ENCODE peak calls at places on chromosome 18, in six cellular contexts. W is CD4-positive, alpha-beta T cell; F is glutamatergic neuron; H is dorsolateral prefrontal cortex; Z is IMR-90; Y is tibial nerve. O is an unnamed sample.

GRCh38 chr18:28136071-28136470 is 40.9 kb downstream of the CDH2 start:
- DNase-seq in H (no peak), Y (no peak), Z (no peak), W (no peak), F (no peak), O (no peak)

GRCh38 chr18:2654105-2654827 is 1.3 kb upstream of the SMCHD1 start:
- DNase-seq in H (no peak), F (no peak), Z (peak), W (no peak), Y (no peak), O (no peak)

GRCh38 chr18:48166971-48167370 is 236.5 kb upstream of the SMAD2 start:
- DNase-seq in F (no peak), Y (no peak), W (no peak), Z (no peak), H (no peak), O (no peak)

GRCh38 chr18:48238206-48238605 is 171.0 kb downstream of the ZBTB7C start:
- DNase-seq in W (no peak), F (no peak), H (no peak), Z (no peak), Y (no peak), O (no peak)

GRCh38 chr18:24669502-24669901 is 209.1 kb downstream of the HRH4 start:
- DNase-seq in Y (no peak), Z (no peak), W (no peak), H (no peak), F (peak), O (no peak)

GRCh38 chr18:10269226-10269625 is 185.2 kb upstream of the APCDD1 start:
- DNase-seq in H (no peak), Y (no peak), Z (no peak), F (no peak), W (no peak), O (no peak)

GRCh38 chr18:9609190-9609589 is 5.2 kb downstream of the PPP4R1 start:
- DNase-seq in F (no peak), Z (no peak), W (no peak), Y (no peak), H (no peak), O (no peak)

GRCh38 chr18:35334821-35335220 is 9.4 kb downstream of the ZNF24 start:
- DNase-seq in F (no peak), Y (no peak), H (no peak), W (no peak), Z (peak), O (no peak)

GRCh38 chr18:63832470-63832869 is 55.0 kb upstream of the SERPINB2 start:
- DNase-seq in H (no peak), Z (peak), F (no peak), Y (no peak), W (no peak), O (no peak)

GRCh38 chr18:5975111-5975622 is 79.8 kb upstream of the TMEM200C start:
- DNase-seq in W (no peak), Z (peak), Y (no peak), F (no peak), H (no peak), O (no peak)

GRCh38 chr18:48623468-48624220 is 84.8 kb downstream of the CTIF start:
- DNase-seq in W (no peak), Z (peak), H (no peak), Y (no peak), F (no peak), O (no peak)

GRCh38 chr18:58209326-58209725 is 165.3 kb downstream of the NEDD4L start:
- DNase-seq in W (no peak), F (no peak), Y (no peak), H (no peak), Z (peak), O (no peak)

GRCh38 chr18:12034241-12035100 is 53.2 kb downstream of the IMPA2 start:
- DNase-seq in F (no peak), Y (no peak), Z (no peak), W (no peak), H (no peak), O (no peak)

GRCh38 chr18:9348766-9349165 is 14.2 kb downstream of the TWSG1 start:
- DNase-seq in W (no peak), H (no peak), Y (no peak), F (no peak), Z (peak), O (no peak)

GRCh38 chr18:24766376-24766775 is 305.9 kb downstream of the HRH4 start:
- DNase-seq in F (no peak), W (no peak), H (no peak), Y (no peak), Z (peak), O (no peak)

GRCh38 chr18:78242796-78243195 is 736.8 kb upstream of the SALL3 start:
- DNase-seq in H (no peak), F (no peak), Y (no peak), Z (no peak), W (no peak), O (no peak)

GRCh38 chr18:49813071-49813320 is 337 bp downstream of the ACAA2 start:
- DNase-seq in H (no peak), Y (no peak), Z (peak), W (no peak), F (peak), O (peak)

GRCh38 chr18:40841473-40841872 is 1113.6 kb upstream of the PIK3C3 start:
- DNase-seq in Z (peak), H (no peak), Y (no peak), F (no peak), W (no peak), O (no peak)

DNA sequence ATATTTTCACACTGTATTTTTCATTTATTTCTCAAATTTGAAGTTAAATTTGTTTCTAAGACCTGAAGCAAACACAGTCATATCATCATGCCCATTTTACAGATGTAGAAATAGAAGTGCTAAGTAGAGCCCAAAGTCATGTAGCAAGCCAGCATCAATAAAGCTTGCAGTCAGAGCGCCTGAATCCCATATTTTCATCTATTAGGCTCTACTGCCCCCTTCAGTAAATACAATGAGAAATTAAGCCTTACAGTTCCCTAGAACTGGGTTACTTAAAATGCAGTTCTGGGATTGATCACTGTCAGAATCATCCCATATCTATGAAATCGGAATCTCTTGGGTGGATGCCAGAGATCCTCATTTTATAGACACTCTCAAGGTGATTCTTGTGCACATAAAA is 419.9 kb downstream of the TGIF1 start:
- DNase-seq in F (no peak), H (no peak), W (no peak), Z (peak), Y (no peak), O (no peak)
- TF ChIP-seq CTCF in F (peak), H (peak), W (no peak), Z (peak), Y (peak), O (no peak)

DNA sequence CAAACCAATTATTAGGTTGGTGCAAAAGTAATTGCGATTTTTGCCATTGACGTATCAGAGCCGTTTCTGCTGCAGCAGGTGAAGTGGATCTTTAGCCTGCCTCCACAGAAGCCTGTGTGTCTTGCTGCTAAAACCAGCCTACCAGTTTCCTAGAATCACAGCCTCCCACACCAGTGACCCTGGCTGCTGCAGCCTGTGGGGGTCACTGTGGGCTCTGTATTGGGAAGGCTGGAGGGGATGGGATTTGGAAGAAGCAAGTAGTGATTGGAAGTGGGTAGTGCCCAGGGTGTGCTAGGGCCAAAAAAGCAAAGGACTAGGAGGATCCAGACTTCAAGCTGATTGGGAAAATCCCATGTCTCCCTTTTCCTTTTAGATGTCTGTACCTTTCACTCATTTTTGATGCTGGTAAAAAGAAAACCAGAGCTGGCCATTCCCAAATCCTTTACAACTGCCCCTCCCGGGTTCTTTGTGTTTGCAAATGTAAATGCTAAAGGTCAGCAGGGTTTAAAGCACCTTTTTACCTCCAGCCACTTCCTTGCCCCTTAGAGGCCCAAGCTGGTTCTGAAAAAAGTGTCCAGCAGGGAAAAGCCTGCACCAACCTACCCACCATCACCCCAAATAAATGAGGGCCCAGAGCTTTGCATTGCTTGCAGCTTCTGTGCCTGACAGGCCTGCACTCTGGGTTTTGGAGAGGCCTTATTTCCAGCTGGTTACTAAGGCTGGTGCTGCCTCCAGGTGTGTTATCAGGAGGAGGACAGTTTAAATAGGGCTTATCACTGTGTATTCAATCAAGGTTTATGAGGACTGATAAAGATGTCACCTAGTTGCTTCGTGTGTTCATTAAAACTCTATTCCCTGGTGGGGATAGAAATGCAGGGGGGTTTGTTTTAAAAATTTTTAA is 172.0 kb downstream of the MIB1 start:
- DNase-seq in F (no peak), H (no peak), Y (no peak), Z (no peak), W (no peak), O (no peak)
- TF ChIP-seq CTCF in F (no peak), H (no peak), Y (no peak), Z (no peak), W (no peak), O (no peak)

GRCh38 chr18:55280515-55280914 is 307.5 kb downstream of the TCF4 start:
- DNase-seq in W (no peak), H (no peak), Z (peak), F (no peak), Y (no peak), O (no peak)

GRCh38 chr18:55272510-55273243 is 313.4 kb upstream of the CCDC68 start:
- DNase-seq in F (no peak), H (no peak), Z (peak), W (no peak), Y (no peak), O (no peak)

GRCh38 chr18:55269632-55270031 is 310.4 kb upstream of the CCDC68 start:
- DNase-seq in Y (no peak), F (no peak), Z (no peak), W (no peak), H (no peak), O (no peak)

DNA sequence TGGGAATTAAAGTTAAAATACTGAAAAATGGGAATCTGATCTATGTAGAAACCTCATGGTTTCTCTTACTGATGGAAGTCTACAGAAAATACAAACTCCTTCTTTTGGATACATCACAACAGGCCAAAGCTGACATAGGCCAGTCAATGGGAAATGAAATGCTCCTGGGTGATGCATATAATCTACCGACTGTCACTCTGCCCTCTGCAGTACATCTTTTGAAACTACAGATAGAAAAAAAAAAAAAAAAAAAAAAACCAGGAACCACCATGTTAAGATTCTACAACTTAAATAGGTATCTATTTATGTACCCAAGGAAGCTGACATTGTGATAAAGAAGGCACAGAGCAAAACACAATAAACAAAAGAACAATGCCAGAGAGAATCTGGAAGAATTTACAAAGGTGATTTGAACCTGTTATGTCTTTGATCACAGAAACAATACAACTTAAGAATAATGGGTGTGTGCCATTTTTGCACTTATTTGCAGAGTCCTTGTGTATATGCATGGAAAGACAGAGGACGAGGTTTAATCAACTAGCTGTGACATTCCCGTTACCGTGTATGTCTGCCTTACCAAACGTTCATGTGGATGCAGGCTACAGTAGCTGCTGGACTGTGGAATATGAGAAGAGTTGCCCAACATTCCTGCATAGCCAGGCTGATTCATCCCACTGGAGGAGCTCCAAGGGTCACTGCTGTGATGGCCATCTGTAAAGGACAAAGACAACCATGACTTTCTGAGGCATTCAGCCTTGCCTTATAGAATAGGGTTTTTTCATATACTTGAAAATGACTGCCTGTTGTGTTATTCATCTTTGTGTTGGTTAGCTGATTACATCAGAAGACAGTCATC is 312.7 kb downstream of the TCF4 start:
- DNase-seq in H (no peak), F (no peak), Y (no peak), Z (peak), W (no peak), O (no peak)
- TF ChIP-seq CTCF in H (no peak), F (peak), Y (no peak), Z (peak), W (no peak), O (no peak)

DNA sequence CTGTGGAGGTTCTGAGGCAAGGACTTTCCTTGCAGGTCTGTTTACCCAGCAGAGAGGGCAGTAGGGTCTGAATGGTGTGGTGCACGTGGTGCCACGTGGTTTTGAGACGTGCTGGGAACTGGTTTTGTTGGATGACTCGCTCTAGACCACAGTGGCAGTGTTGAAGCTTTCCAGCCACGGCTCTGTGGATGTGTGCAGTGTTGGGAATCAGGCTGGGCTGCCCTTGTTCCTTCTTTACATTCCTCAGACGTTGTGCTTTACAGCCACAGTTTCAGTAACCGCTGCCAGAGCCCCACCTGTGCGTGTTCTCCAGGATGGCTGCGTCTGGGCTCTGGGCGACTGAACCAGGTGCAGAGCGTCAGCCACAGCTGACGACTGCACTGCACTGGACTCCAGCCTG is 8.2 kb downstream of the CTDP1 start:
- DNase-seq in H (no peak), W (no peak), Y (no peak), F (no peak), Z (peak), O (no peak)
- TF ChIP-seq CTCF in H (no peak), W (no peak), Y (no peak), F (no peak), Z (no peak), O (no peak)